ENCODE peak calls at places on chromosome 2, in four cellular contexts. One of them, this sample, is unnamed. For H3K36me3, the result is how much of the 10 kb centered on the place peaks cover.

GRCh38 chr2:63192889-63193778 is 142.5 kb downstream of the OTX1 start:
- DNase-seq in lower lobe of right lung: no peak
- DNase-seq in astrocyte: no peak
- DNase-seq in WERI-Rb-1: no peak
- DNase-seq in this sample: no peak

GRCh38 chr2:231489990-231490389 is 25.7 kb upstream of the NCL start:
- DNase-seq in lower lobe of right lung: no peak
- DNase-seq in astrocyte: no peak
- DNase-seq in WERI-Rb-1: peak
- DNase-seq in this sample: peak

GRCh38 chr2:160334028-160334729 is 134.1 kb upstream of the ITGB6 start:
- DNase-seq in lower lobe of right lung: no peak
- DNase-seq in astrocyte: peak
- DNase-seq in WERI-Rb-1: no peak
- DNase-seq in this sample: no peak

GRCh38 chr2:105581568-105581944 is 163.2 kb upstream of the NCK2 start:
- DNase-seq in lower lobe of right lung: no peak
- DNase-seq in astrocyte: no peak
- DNase-seq in WERI-Rb-1: no peak
- DNase-seq in this sample: no peak

GRCh38 chr2:86189782-86190416 is 5.4 kb downstream of the IMMT start:
- DNase-seq in lower lobe of right lung: no peak
- DNase-seq in astrocyte: no peak
- DNase-seq in WERI-Rb-1: no peak
- DNase-seq in this sample: no peak

GRCh38 chr2:144520718-144521487 is 984 bp upstream of the ZEB2 start:
- DNase-seq in lower lobe of right lung: no peak
- DNase-seq in astrocyte: no peak
- DNase-seq in WERI-Rb-1: no peak
- DNase-seq in this sample: peak

GRCh38 chr2:145095641-145096435 is 575.9 kb upstream of the ZEB2 start:
- DNase-seq in lower lobe of right lung: no peak
- DNase-seq in astrocyte: peak
- DNase-seq in WERI-Rb-1: no peak
- DNase-seq in this sample: peak

GRCh38 chr2:225670111-225670974 is 270.8 kb downstream of the NYAP2 start:
- DNase-seq in lower lobe of right lung: no peak
- DNase-seq in astrocyte: peak
- DNase-seq in WERI-Rb-1: no peak
- DNase-seq in this sample: peak

GRCh38 chr2:167478196-167478595 is 589.9 kb downstream of the XIRP2 start:
- DNase-seq in lower lobe of right lung: no peak
- DNase-seq in astrocyte: no peak
- DNase-seq in WERI-Rb-1: no peak
- DNase-seq in this sample: no peak

GRCh38 chr2:143397886-143398614 is 268.8 kb downstream of the ARHGAP15 start:
- DNase-seq in lower lobe of right lung: no peak
- DNase-seq in astrocyte: peak
- DNase-seq in WERI-Rb-1: no peak
- DNase-seq in this sample: no peak

GRCh38 chr2:134783912-134784311 is 54.5 kb upstream of the ACMSD start:
- DNase-seq in lower lobe of right lung: no peak
- DNase-seq in astrocyte: no peak
- DNase-seq in WERI-Rb-1: no peak
- DNase-seq in this sample: no peak

GRCh38 chr2:104025296-104025695 is 828.6 kb upstream of the POU3F3 start:
- DNase-seq in lower lobe of right lung: no peak
- DNase-seq in astrocyte: peak
- DNase-seq in WERI-Rb-1: no peak
- DNase-seq in this sample: no peak

GRCh38 chr2:241833101-241833937 is 24.3 kb downstream of the NEU4 start:
- DNase-seq in lower lobe of right lung: no peak
- DNase-seq in astrocyte: peak
- DNase-seq in WERI-Rb-1: no peak
- DNase-seq in this sample: no peak

GRCh38 chr2:175630319-175631246 is 371.5 kb downstream of the LNPK start:
- DNase-seq in lower lobe of right lung: no peak
- DNase-seq in astrocyte: no peak
- DNase-seq in WERI-Rb-1: no peak
- DNase-seq in this sample: no peak

GRCh38 chr2:200747668-200748618 is 63.8 kb upstream of the BZW1 start:
- DNase-seq in lower lobe of right lung: no peak
- DNase-seq in astrocyte: peak
- DNase-seq in WERI-Rb-1: peak
- DNase-seq in this sample: peak

GRCh38 chr2:177273456-177273855 is 8.9 kb upstream of the NFE2L2 start:
- DNase-seq in lower lobe of right lung: no peak
- DNase-seq in astrocyte: peak
- DNase-seq in WERI-Rb-1: no peak
- DNase-seq in this sample: no peak

GRCh38 chr2:219298759-219299371 is 10.3 kb downstream of the PTPRN start:
- DNase-seq in lower lobe of right lung: peak
- DNase-seq in astrocyte: peak
- DNase-seq in WERI-Rb-1: peak
- DNase-seq in this sample: peak

GRCh38 chr2:96389728-96390127 is 54.2 kb downstream of the NCAPH start:
- DNase-seq in lower lobe of right lung: no peak
- DNase-seq in astrocyte: no peak
- DNase-seq in WERI-Rb-1: no peak
- DNase-seq in this sample: no peak

GRCh38 chr2:72004976-72005375 is 142.7 kb downstream of the CYP26B1 start:
- DNase-seq in lower lobe of right lung: no peak
- DNase-seq in astrocyte: no peak
- DNase-seq in WERI-Rb-1: no peak
- DNase-seq in this sample: no peak

GRCh38 chr2:221948076-221948475 is 350.7 kb downstream of the PAX3 start:
- DNase-seq in lower lobe of right lung: no peak
- DNase-seq in astrocyte: no peak
- DNase-seq in WERI-Rb-1: no peak
- DNase-seq in this sample: no peak

GRCh38 chr2:13056259-13056843 is 339.6 kb downstream of the TRIB2 start:
- DNase-seq in lower lobe of right lung: no peak
- DNase-seq in astrocyte: no peak
- DNase-seq in WERI-Rb-1: no peak
- DNase-seq in this sample: no peak

GRCh38 chr2:109213646-109214417 is 84.8 kb downstream of the SH3RF3 start:
- DNase-seq in lower lobe of right lung: peak
- DNase-seq in astrocyte: peak
- DNase-seq in WERI-Rb-1: no peak
- DNase-seq in this sample: peak

GRCh38 chr2:135607561-135607960 is 76.3 kb downstream of the R3HDM1 start:
- DNase-seq in lower lobe of right lung: no peak
- DNase-seq in astrocyte: peak
- DNase-seq in WERI-Rb-1: no peak
- DNase-seq in this sample: peak

GRCh38 chr2:203583696-203584095 is 48.6 kb upstream of the RAPH1 start:
- DNase-seq in lower lobe of right lung: no peak
- DNase-seq in astrocyte: peak
- DNase-seq in WERI-Rb-1: no peak
- DNase-seq in this sample: peak

GRCh38 chr2:219358170-219359075 is 25.9 kb upstream of the RESP18 start:
- DNase-seq in lower lobe of right lung: no peak
- DNase-seq in astrocyte: no peak
- DNase-seq in WERI-Rb-1: no peak
- DNase-seq in this sample: no peak

GRCh38 chr2:171923206-171923605 is 945 bp downstream of the HAT1 start:
- DNase-seq in lower lobe of right lung: no peak
- DNase-seq in astrocyte: peak
- DNase-seq in WERI-Rb-1: no peak
- DNase-seq in this sample: peak

GRCh38 chr2:24917086-24917485 is 3.0 kb downstream of the ADCY3 start:
- DNase-seq in lower lobe of right lung: no peak
- DNase-seq in astrocyte: peak
- DNase-seq in WERI-Rb-1: no peak
- DNase-seq in this sample: peak

GRCh38 chr2:65331361-65331760 is 101.0 kb downstream of the SPRED2 start:
- DNase-seq in lower lobe of right lung: no peak
- DNase-seq in astrocyte: peak
- DNase-seq in WERI-Rb-1: peak
- DNase-seq in this sample: no peak

GRCh38 chr2:233990261-233990798 is 60.2 kb upstream of the SPP2 start:
- DNase-seq in lower lobe of right lung: no peak
- DNase-seq in astrocyte: peak
- DNase-seq in WERI-Rb-1: no peak
- DNase-seq in this sample: no peak

GRCh38 chr2:231673348-231673770 is 35.0 kb upstream of the PTMA start:
- DNase-seq in lower lobe of right lung: peak
- DNase-seq in astrocyte: peak
- DNase-seq in WERI-Rb-1: peak
- DNase-seq in this sample: no peak

GRCh38 chr2:240238201-240238600 is 97.7 kb upstream of the OTOS start:
- DNase-seq in lower lobe of right lung: no peak
- DNase-seq in astrocyte: no peak
- DNase-seq in WERI-Rb-1: no peak
- DNase-seq in this sample: no peak

GRCh38 chr2:240457223-240458043 is 22.0 kb downstream of the GPC1 start:
- DNase-seq in lower lobe of right lung: peak
- DNase-seq in astrocyte: no peak
- DNase-seq in WERI-Rb-1: no peak
- DNase-seq in this sample: no peak

GRCh38 chr2:28684142-28684858 is 67.3 kb upstream of the PPP1CB start:
- DNase-seq in lower lobe of right lung: no peak
- DNase-seq in astrocyte: no peak
- DNase-seq in WERI-Rb-1: peak
- DNase-seq in this sample: no peak

GRCh38 chr2:195561205-195562032 is 95.6 kb upstream of the SLC39A10 start:
- DNase-seq in lower lobe of right lung: no peak
- DNase-seq in astrocyte: peak
- DNase-seq in WERI-Rb-1: no peak
- DNase-seq in this sample: peak

DNA sequence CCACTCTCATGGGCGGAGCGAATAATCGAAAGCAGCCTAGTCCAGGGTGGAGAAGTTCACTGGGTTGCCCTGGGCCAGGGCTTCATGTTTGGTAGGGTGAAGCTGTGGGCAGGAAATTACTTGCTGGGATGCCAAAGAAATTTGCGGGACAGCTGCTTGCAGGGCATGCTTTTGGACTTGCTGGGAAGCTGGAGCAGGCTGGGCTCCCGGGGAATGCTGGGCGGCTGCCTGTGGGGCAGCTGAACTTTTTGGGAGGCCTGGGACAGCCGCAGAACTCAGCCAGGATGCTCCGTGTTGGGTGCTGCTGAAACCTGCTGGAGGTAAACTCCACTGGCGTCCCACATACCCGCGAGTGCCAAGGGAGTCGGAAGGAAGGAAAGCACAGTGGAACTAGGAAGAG is 31.9 kb downstream of the ASB1 start:
- DNase-seq in lower lobe of right lung: no peak
- DNase-seq in astrocyte: peak
- DNase-seq in WERI-Rb-1: no peak
- DNase-seq in this sample: no peak
- H3K27ac ChIP-seq in lower lobe of right lung: no peak
- H3K27ac ChIP-seq in astrocyte: no peak
- H3K27ac ChIP-seq in WERI-Rb-1: no peak
- H3K27ac ChIP-seq in this sample: no peak

GRCh38 chr2:6828299-6828584 is 37.5 kb downstream of the CMPK2 start:
- DNase-seq in lower lobe of right lung: no peak
- DNase-seq in astrocyte: peak
- DNase-seq in WERI-Rb-1: no peak
- DNase-seq in this sample: no peak
- TF ChIP-seq CTCF in lower lobe of right lung: peak
- TF ChIP-seq CTCF in astrocyte: peak
- TF ChIP-seq CTCF in WERI-Rb-1: peak
- TF ChIP-seq CTCF in this sample: peak

GRCh38 chr2:117977696-117978095 is 36.2 kb downstream of the CCDC93 start:
- DNase-seq in lower lobe of right lung: no peak
- DNase-seq in astrocyte: no peak
- DNase-seq in WERI-Rb-1: no peak
- DNase-seq in this sample: peak

GRCh38 chr2:117980783-117981676 is 32.8 kb downstream of the CCDC93 start:
- DNase-seq in lower lobe of right lung: no peak
- DNase-seq in astrocyte: peak
- DNase-seq in WERI-Rb-1: no peak
- DNase-seq in this sample: peak

GRCh38 chr2:117981810-117982209 is 32.1 kb downstream of the CCDC93 start:
- DNase-seq in lower lobe of right lung: no peak
- DNase-seq in astrocyte: no peak
- DNase-seq in WERI-Rb-1: no peak
- DNase-seq in this sample: no peak

GRCh38 chr2:117980381-117980780 is 33.5 kb downstream of the CCDC93 start:
- DNase-seq in lower lobe of right lung: no peak
- DNase-seq in astrocyte: peak
- DNase-seq in WERI-Rb-1: no peak
- DNase-seq in this sample: peak

DNA sequence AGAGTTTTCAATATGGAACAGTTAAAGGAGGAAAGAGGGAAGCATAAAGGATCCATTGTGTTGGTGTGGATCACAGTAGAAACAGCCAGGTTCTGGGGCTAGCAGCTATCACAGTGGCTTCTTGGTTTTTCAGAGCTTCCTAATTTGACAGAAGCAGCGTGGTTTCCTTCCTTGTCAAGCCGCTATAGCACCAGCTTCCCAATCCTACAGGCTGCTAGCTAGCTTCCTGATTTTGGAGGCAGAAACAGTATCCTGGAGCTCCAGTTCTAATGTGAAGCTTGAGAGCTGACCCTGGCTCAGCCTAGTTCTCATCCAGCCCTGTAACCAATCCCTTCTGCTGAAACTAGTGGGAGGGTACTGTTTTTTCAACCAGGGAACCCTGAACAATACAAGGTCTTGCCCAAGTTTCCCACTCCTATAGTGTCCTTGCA is 33.9 kb downstream of the CCDC93 start:
- DNase-seq in lower lobe of right lung: no peak
- DNase-seq in astrocyte: no peak
- DNase-seq in WERI-Rb-1: no peak
- DNase-seq in this sample: peak
- H3K36me3 ChIP-seq in lower lobe of right lung: half or more
- H3K36me3 ChIP-seq in astrocyte: under half
- H3K36me3 ChIP-seq in WERI-Rb-1: under half
- H3K36me3 ChIP-seq in this sample: under half

GRCh38 chr2:20626698-20627471 is 24.0 kb downstream of the HS1BP3 start:
- DNase-seq in lower lobe of right lung: peak
- DNase-seq in astrocyte: no peak
- DNase-seq in WERI-Rb-1: no peak
- DNase-seq in this sample: no peak
- H3K27ac ChIP-seq in lower lobe of right lung: peak
- H3K27ac ChIP-seq in astrocyte: no peak
- H3K27ac ChIP-seq in WERI-Rb-1: no peak
- H3K27ac ChIP-seq in this sample: no peak

GRCh38 chr2:111231532-111232252 is 111.0 kb downstream of the BCL2L11 start:
- DNase-seq in lower lobe of right lung: no peak
- DNase-seq in astrocyte: no peak
- DNase-seq in WERI-Rb-1: no peak
- DNase-seq in this sample: no peak
- TF ChIP-seq CTCF in lower lobe of right lung: no peak
- TF ChIP-seq CTCF in astrocyte: no peak
- TF ChIP-seq CTCF in WERI-Rb-1: no peak
- TF ChIP-seq CTCF in this sample: no peak